ENCODE peak calls at places on chromosome 4, in nine cellular contexts. Z is substantia nigra; U is RPMI8226; C is T-helper 1 cell; Q is ELR; L is stimulated activated CD4-positive, alpha-beta T cell treated with anti-CD3 and anti-CD28 coated beads, TNF-alpha, amount 100 ng/mL, for 24 hours; R is CD4-positive, alpha-beta memory T cell; A is mesenchymal stem cell; N is cardiac fibroblast. T is an unnamed sample.
A peak's percentile ranks its signal among the peaks of the same experiment; 100 is the strongest.

GRCh38 chr4:138957302-138957701 is 58.3 kb upstream of the NOCT start:
- DNase-seq in Z (no peak), A (no peak), N (no peak), U (no peak), L (no peak), Q (no peak), C (no peak), R (no peak), T (no peak)

GRCh38 chr4:85673540-85673939 is 198.6 kb downstream of the ARHGAP24 start:
- DNase-seq in N (no peak), L (no peak), R (no peak), C (no peak), Z (no peak), U (no peak), A (no peak), Q (no peak), T (no peak)

GRCh38 chr4:173212379-173212778 is 43.8 kb downstream of the GALNT7 start:
- DNase-seq in L (no peak), C (no peak), A (no peak), N (no peak), Q (peak; percentile 54), R (no peak), Z (no peak), U (no peak), T (no peak)

GRCh38 chr4:88060431-88060830 is 53.0 kb downstream of the PKD2 start:
- DNase-seq in Z (no peak), Q (no peak), U (no peak), L (no peak), N (no peak), C (no peak), A (no peak), R (no peak), T (no peak)

GRCh38 chr4:167614866-167615265 is 380.6 kb upstream of the SPOCK3 start:
- DNase-seq in N (no peak), Q (peak; percentile 83), R (no peak), U (no peak), Z (no peak), A (no peak), L (no peak), C (no peak), T (no peak)

GRCh38 chr4:139875456-139875855 is 209.8 kb downstream of the MGST2 start:
- DNase-seq in L (no peak), R (no peak), U (no peak), C (no peak), N (no peak), Z (no peak), A (no peak), Q (peak; percentile 29), T (no peak)

GRCh38 chr4:19224820-19225219 is 1026.9 kb upstream of the SLIT2 start:
- DNase-seq in L (no peak), U (peak; percentile 3), R (no peak), Q (peak; percentile 64), Z (no peak), C (no peak), N (peak; percentile 60), A (peak; percentile 38), T (no peak)

GRCh38 chr4:175871774-175872405 is 59.8 kb upstream of the GPM6A start:
- DNase-seq in A (no peak), R (no peak), L (no peak), Z (no peak), N (no peak), C (no peak), Q (peak; percentile 56), U (no peak), T (no peak)

GRCh38 chr4:91118597-91118996 is 991.4 kb downstream of the CCSER1 start:
- DNase-seq in L (no peak), A (no peak), Q (no peak), N (no peak), U (no peak), R (no peak), C (no peak), Z (no peak), T (no peak)

GRCh38 chr4:26300314-26301307 is 20.2 kb upstream of the RBPJ start:
- DNase-seq in N (no peak), C (no peak), Z (no peak), R (no peak), A (no peak), L (no peak), Q (peak; percentile 4), U (no peak), T (no peak)

GRCh38 chr4:156606444-156607197 is 365.0 kb downstream of the PDGFC start:
- DNase-seq in N (peak; percentile 29), Z (no peak), Q (peak; percentile 26), U (no peak), A (peak; percentile 71), R (no peak), L (no peak), C (no peak), T (no peak)

GRCh38 chr4:40594261-40595178 is 35.1 kb downstream of the RBM47 start:
- DNase-seq in U (no peak), N (peak; percentile 73), Q (peak; percentile 70), Z (no peak), L (no peak), A (no peak), R (no peak), C (no peak), T (no peak)

GRCh38 chr4:83731609-83732008 is 195.7 kb downstream of the GPAT3 start:
- DNase-seq in Z (no peak), R (no peak), A (no peak), C (no peak), Q (peak; percentile 85), N (no peak), U (no peak), L (no peak), T (no peak)

GRCh38 chr4:722181-722725 is 16.6 kb downstream of the PCGF3 start:
- DNase-seq in U (no peak), R (no peak), N (no peak), A (no peak), Q (no peak), C (no peak), L (no peak), Z (no peak), T (no peak)

GRCh38 chr4:913280-913618 is 18.9 kb downstream of the GAK start:
- DNase-seq in U (no peak), Z (no peak), N (no peak), R (no peak), C (no peak), L (no peak), Q (no peak), A (no peak), T (no peak)

GRCh38 chr4:16532240-16532990 is 306.1 kb upstream of the TAPT1 start:
- DNase-seq in Q (peak; percentile 67), Z (no peak), N (peak; percentile 95), R (no peak), A (peak; percentile 65), C (no peak), L (no peak), U (no peak), T (no peak)

GRCh38 chr4:150297861-150298474 is 219.7 kb downstream of the DCLK2 start:
- DNase-seq in C (peak; percentile 33), L (peak; percentile 8), Q (peak; percentile 72), R (peak; percentile 10), Z (no peak), U (peak; percentile 37), A (peak; percentile 61), N (peak; percentile 82), T (no peak)

GRCh38 chr4:136471051-136471450 is 1061.2 kb downstream of the PCDH18 start:
- DNase-seq in R (no peak), L (no peak), C (no peak), A (no peak), U (no peak), Q (no peak), N (no peak), Z (no peak), T (no peak)

GRCh38 chr4:153188966-153189801 is 15.1 kb upstream of the TRIM2 start:
- DNase-seq in R (no peak), L (no peak), A (no peak), N (peak; percentile 30), Z (no peak), U (no peak), C (no peak), Q (no peak), T (no peak)

GRCh38 chr4:70992354-70992753 is 1.1 kb upstream of the DCK start:
- DNase-seq in A (no peak), Q (no peak), L (no peak), N (no peak), R (no peak), U (no peak), Z (no peak), C (no peak), T (no peak)

GRCh38 chr4:10917475-10918103 is 233.0 kb upstream of the CLNK start:
- DNase-seq in Q (no peak), R (no peak), Z (no peak), A (no peak), C (no peak), U (no peak), L (no peak), N (no peak), T (no peak)

GRCh38 chr4:48375651-48376291 is 34.4 kb downstream of the SLAIN2 start:
- DNase-seq in R (no peak), Z (no peak), Q (peak; percentile 88), L (no peak), A (peak; percentile 89), N (peak; percentile 76), C (no peak), U (no peak), T (no peak)

GRCh38 chr4:1872918-1873269 is 1.7 kb downstream of the NSD2 start:
- DNase-seq in A (peak; percentile 74), N (peak; percentile 39), L (peak; percentile 15), Q (peak; percentile 91), Z (no peak), U (no peak), R (no peak), C (peak; percentile 83), T (no peak)

GRCh38 chr4:156633846-156634245 is 337.8 kb downstream of the PDGFC start:
- DNase-seq in C (no peak), R (no peak), A (no peak), N (no peak), L (no peak), Z (no peak), Q (no peak), U (no peak), T (no peak)

GRCh38 chr4:19776021-19776459 is 475.7 kb upstream of the SLIT2 start:
- DNase-seq in C (no peak), N (peak; percentile 74), Q (peak; percentile 96), R (no peak), Z (no peak), U (no peak), L (no peak), A (peak; percentile 84), T (no peak)

GRCh38 chr4:14415146-14415545 is 587.1 kb upstream of the CPEB2 start:
- DNase-seq in N (peak; percentile 51), C (no peak), R (no peak), U (no peak), A (peak; percentile 29), L (no peak), Z (no peak), Q (peak; percentile 43), T (no peak)

GRCh38 chr4:8722556-8722955 is 130.0 kb downstream of the CPZ start:
- DNase-seq in A (no peak), Q (no peak), U (no peak), Z (no peak), N (no peak), R (no peak), L (no peak), C (no peak), T (no peak)

GRCh38 chr4:103199009-103199408 is 866 bp upstream of the CENPE start:
- DNase-seq in U (no peak), C (no peak), N (no peak), Z (no peak), Q (no peak), R (no peak), A (no peak), L (no peak), T (no peak)

T was measured in CD8-positive, alpha-beta T cell.